ENCODE peak calls at places on chromosomes 1 and 21, in six cellular contexts. J is A549; L is upper lobe of left lung; T is HCT116; R is CD4-positive, alpha-beta memory T cell; K is SK-N-SH. Z is an unnamed sample. For H3K4me1 and H3K9me3, the result is how much of the 10 kb centered on the place peaks cover.

GRCh38 chr1:27598288-27598687 is 5.7 kb downstream of the AHDC1 start:
- DNase-seq in J (no peak), L (no peak), T (no peak), R (no peak), K (peak), Z (peak)

GRCh38 chr1:218547901-218548730 is 203.0 kb downstream of the TGFB2 start:
- DNase-seq in J (no peak), L (no peak), T (no peak), R (no peak), K (no peak), Z (no peak)

GRCh38 chr21:29074007-29074376 is 544 bp upstream of the CCT8 start:
- DNase-seq in J (peak), L (no peak), T (no peak), R (no peak), K (no peak), Z (no peak)

GRCh38 chr1:19476440-19477190 is 8.7 kb downstream of the CAPZB start:
- DNase-seq in J (no peak), L (no peak), T (no peak), R (peak), K (no peak), Z (no peak)

GRCh38 chr1:2382621-2383361 is 8.6 kb downstream of the MORN1 start:
- DNase-seq in J (peak), L (peak), T (peak), R (peak), K (peak), Z (no peak)

GRCh38 chr1:67785847-67786753 is 47.2 kb downstream of the GNG12 start:
- DNase-seq in J (no peak), L (no peak), T (no peak), R (no peak), K (no peak), Z (no peak)

GRCh38 chr1:7549277-7549676 is 221.8 kb upstream of the VAMP3 start:
- DNase-seq in J (peak), L (no peak), T (peak), R (no peak), K (no peak), Z (no peak)

GRCh38 chr21:31564439-31564838 is 95.1 kb upstream of the SOD1 start:
- DNase-seq in J (no peak), L (no peak), T (no peak), R (no peak), K (no peak), Z (no peak)

GRCh38 chr1:119374208-119374877 is 5.8 kb downstream of the HAO2 start:
- DNase-seq in J (peak), L (no peak), T (no peak), R (no peak), K (no peak), Z (no peak)

GRCh38 chr1:226674892-226675719 is 64.0 kb downstream of the ITPKB start:
- DNase-seq in J (no peak), L (no peak), T (no peak), R (peak), K (no peak), Z (no peak)

GRCh38 chr1:24705260-24706073 is 39.8 kb upstream of the CLIC4 start:
- DNase-seq in J (peak), L (no peak), T (peak), R (peak), K (peak), Z (peak)

GRCh38 chr1:61053712-61054608 is 28.4 kb upstream of the NFIA start:
- DNase-seq in J (no peak), L (peak), T (no peak), R (no peak), K (peak), Z (peak)

DNA sequence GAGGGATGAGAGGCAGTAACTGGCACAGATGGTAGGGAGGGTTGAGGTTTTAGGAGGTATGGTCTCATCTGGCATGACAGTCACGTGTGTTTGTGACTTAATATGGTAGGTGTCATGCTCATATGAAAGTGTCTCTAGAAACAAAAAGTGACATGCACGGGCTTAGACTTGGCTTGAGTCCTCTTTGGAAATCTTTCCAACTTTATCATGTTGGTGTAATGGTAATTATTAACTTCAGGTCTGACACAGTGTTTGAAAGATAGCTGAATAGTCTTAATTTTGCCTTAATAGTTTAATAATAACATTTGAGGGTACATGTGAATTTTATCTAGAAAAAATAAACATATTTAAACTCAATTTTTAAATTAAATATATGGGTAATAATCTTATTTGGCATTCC is 218.1 kb downstream of the FMN2 start:
- DNase-seq in J (no peak), L (no peak), T (no peak), R (no peak), K (no peak), Z (no peak)
- H3K4me1 ChIP-seq in J (half or more), L (under half), T (under half), R (under half), K (under half), Z (under half)

DNA sequence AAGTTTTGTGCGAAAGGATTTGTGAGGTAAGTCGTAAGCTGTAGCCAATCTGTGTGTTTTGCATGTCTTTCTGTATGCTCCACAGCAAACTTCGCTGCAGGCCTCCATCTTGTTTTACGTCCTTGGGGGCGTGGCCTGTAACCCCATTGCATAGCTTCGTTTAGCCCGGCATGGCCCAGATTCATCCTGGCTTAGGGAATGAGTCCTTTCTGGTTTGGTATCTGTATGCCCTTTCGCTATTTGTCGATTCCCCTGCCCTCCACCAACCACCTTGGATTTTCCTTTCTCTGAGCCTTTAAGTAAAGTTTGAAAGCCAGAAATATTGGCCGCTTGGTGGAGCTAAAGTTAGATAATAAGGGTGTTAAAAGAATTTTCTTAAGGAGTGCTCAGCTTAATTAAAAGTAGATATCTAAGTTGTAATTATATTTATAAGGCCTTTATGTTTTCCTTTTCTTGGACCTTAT is 1.1 kb downstream of the THEM4 start:
- DNase-seq in J (no peak), L (no peak), T (peak), R (no peak), K (no peak), Z (no peak)
- H3K4me3 ChIP-seq in J (peak), L (peak), T (peak), R (peak), K (peak), Z (peak)

GRCh38 chr1:167310732-167311131 is 90.0 kb downstream of the POU2F1 start:
- DNase-seq in J (no peak), L (no peak), T (no peak), R (no peak), K (no peak), Z (no peak)

GRCh38 chr1:167304165-167304564 is 83.5 kb downstream of the POU2F1 start:
- DNase-seq in J (no peak), L (no peak), T (no peak), R (no peak), K (no peak), Z (no peak)

GRCh38 chr1:167305705-167306277 is 85.1 kb downstream of the POU2F1 start:
- DNase-seq in J (no peak), L (no peak), T (no peak), R (no peak), K (no peak), Z (no peak)

GRCh38 chr1:167301355-167301754 is 80.7 kb downstream of the POU2F1 start:
- DNase-seq in J (no peak), L (no peak), T (no peak), R (no peak), K (no peak), Z (no peak)

GRCh38 chr1:167305059-167305704 is 84.5 kb downstream of the POU2F1 start:
- DNase-seq in J (no peak), L (no peak), T (no peak), R (no peak), K (no peak), Z (no peak)
- H3K9me3 ChIP-seq in J (under half), L (under half), T (under half), R (under half), K (under half), Z (under half)

GRCh38 chr1:156804572-156805243 is 11.9 kb downstream of the SH2D2A start:
- DNase-seq in J (no peak), L (peak), T (no peak), R (no peak), K (peak), Z (peak)
- H3K4me1 ChIP-seq in J (under half), L (under half), T (under half), R (under half), K (under half), Z (under half)

Z was measured in BE2C.